ENCODE peak calls at places on chromosomes 6 and 20, in nine cellular contexts. A is activated T-cell treated with anti-CD3 and anti-CD28 coated beads, Interleukin-2, amount 50 U/mL, for 72 hours; H is fibroblast of villous mesenchyme; Q is SK-N-SH; F is DMS53; C is germinal center; S is H9; N is RPMI7951; R is MV-4-11. K is an unnamed sample.
A peak's percentile ranks its signal among the peaks of the same experiment; 100 is the strongest.

GRCh38 chr6:106448000-106448426 is 87.5 kb downstream of the CRYBG1 start:
- DNase-seq in A (peak; percentile 24), H (no peak), Q (no peak), F (no peak), C (peak; percentile 20), S (no peak), N (no peak), R (peak; percentile 93), K (no peak)

GRCh38 chr6:146896960-146897701 is 298.4 kb downstream of the ADGB start:
- DNase-seq in A (no peak), H (no peak), Q (no peak), F (no peak), C (no peak), S (no peak), N (no peak), R (no peak), K (no peak)

GRCh38 chr6:76684881-76685280 is 612.4 kb upstream of the IMPG1 start:
- DNase-seq in A (no peak), H (peak; percentile 8), Q (no peak), F (peak; percentile 66), C (no peak), S (peak; percentile 78), N (peak; percentile 36), R (no peak), K (peak; percentile 65)

GRCh38 chr20:49345538-49345937 is 67.7 kb upstream of the ZNFX1 start:
- DNase-seq in A (no peak), H (no peak), Q (no peak), F (no peak), C (no peak), S (no peak), N (peak; percentile 93), R (no peak), K (peak; percentile 33)

GRCh38 chr6:33017024-33017423 is 7.6 kb upstream of the HLA-DOA start:
- DNase-seq in A (no peak), H (no peak), Q (no peak), F (no peak), C (no peak), S (no peak), N (no peak), R (no peak), K (no peak)

GRCh38 chr6:36033935-36034334 is 6.3 kb downstream of the MAPK14 start:
- DNase-seq in A (peak; percentile 71), H (peak; percentile 30), Q (no peak), F (no peak), C (no peak), S (no peak), N (peak; percentile 37), R (peak; percentile 53), K (peak; percentile 20)

GRCh38 chr6:99885051-99885450 is 109.0 kb downstream of the MCHR2 start:
- DNase-seq in A (no peak), H (no peak), Q (no peak), F (no peak), C (no peak), S (no peak), N (no peak), R (no peak), K (no peak)

GRCh38 chr6:105191351-105191750 is 11.5 kb upstream of the POPDC3 start:
- DNase-seq in A (no peak), H (no peak), Q (no peak), F (no peak), C (no peak), S (no peak), N (no peak), R (no peak), K (peak; percentile 39)

GRCh38 chr6:106629859-106630163 is 433 bp downstream of the QRSL1 start:
- DNase-seq in A (no peak), H (no peak), Q (no peak), F (no peak), C (no peak), S (no peak), N (no peak), R (no peak), K (no peak)

GRCh38 chr6:64034840-64035656 is 399.4 kb downstream of the PHF3 start:
- DNase-seq in A (no peak), H (peak; percentile 98), Q (no peak), F (no peak), C (no peak), S (no peak), N (no peak), R (no peak), K (peak; percentile 47)

GRCh38 chr20:51054233-51054632 is 31.3 kb upstream of the KCNG1 start:
- DNase-seq in A (no peak), H (no peak), Q (no peak), F (no peak), C (no peak), S (no peak), N (no peak), R (no peak), K (no peak)

GRCh38 chr20:1185316-1185741 is 548 bp upstream of the TMEM74B start:
- DNase-seq in A (peak; percentile 19), H (no peak), Q (peak; percentile 87), F (peak; percentile 71), C (peak; percentile 21), S (no peak), N (no peak), R (no peak), K (no peak)

GRCh38 chr6:22368794-22369193 is 72.0 kb upstream of the PRL start:
- DNase-seq in A (no peak), H (no peak), Q (no peak), F (no peak), C (no peak), S (no peak), N (no peak), R (no peak), K (no peak)

GRCh38 chr6:16318538-16318937 is 80.2 kb downstream of the GMPR start:
- DNase-seq in A (peak; percentile 58), H (peak; percentile 62), Q (no peak), F (no peak), C (no peak), S (no peak), N (peak; percentile 99), R (peak; percentile 37), K (peak; percentile 74)

GRCh38 chr6:30044630-30045029 is 16.4 kb upstream of the POLR1H start:
- DNase-seq in A (no peak), H (peak; percentile 34), Q (no peak), F (peak; percentile 7), C (no peak), S (no peak), N (peak; percentile 34), R (no peak), K (peak; percentile 32)

GRCh38 chr6:1297746-1298145 is 14.2 kb upstream of the FOXQ1 start:
- DNase-seq in A (no peak), H (peak; percentile 81), Q (no peak), F (no peak), C (no peak), S (no peak), N (peak; percentile 59), R (no peak), K (peak; percentile 40)

GRCh38 chr6:163745566-163746400 is 331.3 kb downstream of the QKI start:
- DNase-seq in A (no peak), H (peak; percentile 48), Q (no peak), F (peak; percentile 7), C (no peak), S (no peak), N (peak; percentile 92), R (no peak), K (peak; percentile 95)

GRCh38 chr6:166587631-166588413 is 1.3 kb upstream of the RAMACL start:
- DNase-seq in A (no peak), H (no peak), Q (no peak), F (no peak), C (peak; percentile 77), S (no peak), N (no peak), R (peak; percentile 71), K (peak; percentile 42)

GRCh38 chr6:30685157-30685976 is 1.1 kb downstream of the PPP1R18 start:
- DNase-seq in A (peak; percentile 48), H (peak; percentile 39), Q (no peak), F (no peak), C (no peak), S (no peak), N (peak; percentile 46), R (peak; percentile 47), K (no peak)

GRCh38 chr6:146545608-146546007 is 2.0 kb downstream of the RAB32 start:
- DNase-seq in A (no peak), H (peak; percentile 89), Q (no peak), F (no peak), C (no peak), S (no peak), N (peak; percentile 39), R (peak; percentile 32), K (peak; percentile 83)

GRCh38 chr6:15662246-15663056 is at the start of gene DTNBP1:
- DNase-seq in A (peak; percentile 89), H (peak; percentile 35), Q (no peak), F (peak; percentile 83), C (peak; percentile 90), S (peak; percentile 83), N (peak; percentile 45), R (peak; percentile 8), K (peak; percentile 30)

GRCh38 chr20:54347216-54347833 is 128.1 kb upstream of the DOK5 start:
- DNase-seq in A (no peak), H (no peak), Q (no peak), F (no peak), C (no peak), S (no peak), N (no peak), R (no peak), K (no peak)

GRCh38 chr6:115783402-115784061 is 277.2 kb downstream of the FRK start:
- DNase-seq in A (no peak), H (no peak), Q (no peak), F (no peak), C (no peak), S (no peak), N (peak; percentile 79), R (no peak), K (no peak)

GRCh38 chr20:3074812-3075211 is 3.4 kb downstream of the OXT start:
- DNase-seq in A (no peak), H (no peak), Q (no peak), F (no peak), C (no peak), S (no peak), N (no peak), R (no peak), K (no peak)

K was measured in choroid plexus epithelial cell.